ENCODE peak calls at places on chromosomes 4 and X, in six cellular contexts. One of them, this sample, is unnamed.

GRCh38 chrX:148893395-148893794 is 393.0 kb downstream of the AFF2 start:
- DNase-seq in tibial nerve: no peak
- DNase-seq in left ventricle myocardium inferior: no peak
- DNase-seq in brain microvascular endothelial cell: no peak
- DNase-seq in endothelial cell: no peak
- DNase-seq in cardiac muscle cell: no peak
- DNase-seq in this sample: no peak

GRCh38 chr4:9592010-9592409 is 147.8 kb downstream of the DEFB131A start:
- DNase-seq in cardiac muscle cell: no peak
- DNase-seq in tibial nerve: no peak
- DNase-seq in endothelial cell: no peak
- DNase-seq in brain microvascular endothelial cell: no peak
- DNase-seq in left ventricle myocardium inferior: no peak
- DNase-seq in this sample: no peak

GRCh38 chrX:80550722-80551121 is 130.5 kb downstream of the TENT5D start:
- DNase-seq in left ventricle myocardium inferior: no peak
- DNase-seq in cardiac muscle cell: peak
- DNase-seq in tibial nerve: no peak
- DNase-seq in endothelial cell: peak
- DNase-seq in brain microvascular endothelial cell: no peak
- DNase-seq in this sample: no peak

GRCh38 chr4:6746721-6747689 is 31.0 kb downstream of the BLOC1S4 start:
- DNase-seq in brain microvascular endothelial cell: no peak
- DNase-seq in left ventricle myocardium inferior: peak
- DNase-seq in tibial nerve: no peak
- DNase-seq in cardiac muscle cell: no peak
- DNase-seq in endothelial cell: no peak
- DNase-seq in this sample: no peak

GRCh38 chr4:18138076-18138665 is 116.6 kb upstream of the LCORL start:
- DNase-seq in brain microvascular endothelial cell: no peak
- DNase-seq in left ventricle myocardium inferior: no peak
- DNase-seq in endothelial cell: no peak
- DNase-seq in tibial nerve: no peak
- DNase-seq in cardiac muscle cell: no peak
- DNase-seq in this sample: no peak

GRCh38 chr4:87129681-87130080 is 90.7 kb downstream of the KLHL8 start:
- DNase-seq in tibial nerve: no peak
- DNase-seq in brain microvascular endothelial cell: no peak
- DNase-seq in left ventricle myocardium inferior: no peak
- DNase-seq in endothelial cell: no peak
- DNase-seq in cardiac muscle cell: no peak
- DNase-seq in this sample: no peak

GRCh38 chr4:139633661-139634060 is 32.0 kb upstream of the MGST2 start:
- DNase-seq in left ventricle myocardium inferior: peak
- DNase-seq in brain microvascular endothelial cell: peak
- DNase-seq in cardiac muscle cell: peak
- DNase-seq in endothelial cell: peak
- DNase-seq in tibial nerve: peak
- DNase-seq in this sample: peak

GRCh38 chr4:7903686-7904085 is 36.0 kb downstream of the AFAP1 start:
- DNase-seq in tibial nerve: no peak
- DNase-seq in endothelial cell: no peak
- DNase-seq in brain microvascular endothelial cell: no peak
- DNase-seq in cardiac muscle cell: no peak
- DNase-seq in left ventricle myocardium inferior: no peak
- DNase-seq in this sample: no peak

GRCh38 chr4:153661215-153661822 is 22.8 kb upstream of the TLR2 start:
- DNase-seq in tibial nerve: peak
- DNase-seq in left ventricle myocardium inferior: no peak
- DNase-seq in brain microvascular endothelial cell: no peak
- DNase-seq in endothelial cell: no peak
- DNase-seq in cardiac muscle cell: no peak
- DNase-seq in this sample: no peak

GRCh38 chr4:151431728-151432127 is 22.8 kb downstream of the FHIP1A start:
- DNase-seq in tibial nerve: no peak
- DNase-seq in left ventricle myocardium inferior: no peak
- DNase-seq in endothelial cell: no peak
- DNase-seq in brain microvascular endothelial cell: no peak
- DNase-seq in cardiac muscle cell: no peak
- DNase-seq in this sample: no peak

GRCh38 chr4:7254736-7255487 is 62.6 kb downstream of the SORCS2 start:
- DNase-seq in endothelial cell: no peak
- DNase-seq in tibial nerve: no peak
- DNase-seq in brain microvascular endothelial cell: peak
- DNase-seq in cardiac muscle cell: no peak
- DNase-seq in left ventricle myocardium inferior: peak
- DNase-seq in this sample: peak

GRCh38 chrX:105477351-105477750 is 256.9 kb upstream of the TEX13A start:
- DNase-seq in cardiac muscle cell: no peak
- DNase-seq in endothelial cell: no peak
- DNase-seq in tibial nerve: no peak
- DNase-seq in left ventricle myocardium inferior: no peak
- DNase-seq in brain microvascular endothelial cell: no peak
- DNase-seq in this sample: no peak

GRCh38 chr4:89657931-89658700 is 178.8 kb downstream of the SNCA start:
- DNase-seq in tibial nerve: no peak
- DNase-seq in brain microvascular endothelial cell: peak
- DNase-seq in endothelial cell: no peak
- DNase-seq in left ventricle myocardium inferior: no peak
- DNase-seq in cardiac muscle cell: peak
- DNase-seq in this sample: no peak
- TF ChIP-seq CTCF in tibial nerve: peak
- TF ChIP-seq CTCF in brain microvascular endothelial cell: peak
- TF ChIP-seq CTCF in endothelial cell: no peak
- TF ChIP-seq CTCF in left ventricle myocardium inferior: peak
- TF ChIP-seq CTCF in cardiac muscle cell: peak
- TF ChIP-seq CTCF in this sample: peak

GRCh38 chrX:153052534-153052933 is 3.7 kb upstream of the PNMA3 start:
- DNase-seq in cardiac muscle cell: no peak
- DNase-seq in endothelial cell: no peak
- DNase-seq in brain microvascular endothelial cell: no peak
- DNase-seq in left ventricle myocardium inferior: no peak
- DNase-seq in tibial nerve: no peak
- DNase-seq in this sample: no peak
- TF ChIP-seq CTCF in cardiac muscle cell: no peak
- TF ChIP-seq CTCF in endothelial cell: peak
- TF ChIP-seq CTCF in brain microvascular endothelial cell: peak
- TF ChIP-seq CTCF in left ventricle myocardium inferior: no peak
- TF ChIP-seq CTCF in tibial nerve: no peak
- TF ChIP-seq CTCF in this sample: no peak

GRCh38 chr4:70183168-70183939 is 12.2 kb upstream of the ODAM start:
- DNase-seq in endothelial cell: peak
- DNase-seq in brain microvascular endothelial cell: peak
- DNase-seq in cardiac muscle cell: peak
- DNase-seq in tibial nerve: no peak
- DNase-seq in left ventricle myocardium inferior: no peak
- DNase-seq in this sample: peak
- TF ChIP-seq CTCF in endothelial cell: peak
- TF ChIP-seq CTCF in brain microvascular endothelial cell: peak
- TF ChIP-seq CTCF in cardiac muscle cell: peak
- TF ChIP-seq CTCF in tibial nerve: no peak
- TF ChIP-seq CTCF in left ventricle myocardium inferior: peak
- TF ChIP-seq CTCF in this sample: peak

DNA sequence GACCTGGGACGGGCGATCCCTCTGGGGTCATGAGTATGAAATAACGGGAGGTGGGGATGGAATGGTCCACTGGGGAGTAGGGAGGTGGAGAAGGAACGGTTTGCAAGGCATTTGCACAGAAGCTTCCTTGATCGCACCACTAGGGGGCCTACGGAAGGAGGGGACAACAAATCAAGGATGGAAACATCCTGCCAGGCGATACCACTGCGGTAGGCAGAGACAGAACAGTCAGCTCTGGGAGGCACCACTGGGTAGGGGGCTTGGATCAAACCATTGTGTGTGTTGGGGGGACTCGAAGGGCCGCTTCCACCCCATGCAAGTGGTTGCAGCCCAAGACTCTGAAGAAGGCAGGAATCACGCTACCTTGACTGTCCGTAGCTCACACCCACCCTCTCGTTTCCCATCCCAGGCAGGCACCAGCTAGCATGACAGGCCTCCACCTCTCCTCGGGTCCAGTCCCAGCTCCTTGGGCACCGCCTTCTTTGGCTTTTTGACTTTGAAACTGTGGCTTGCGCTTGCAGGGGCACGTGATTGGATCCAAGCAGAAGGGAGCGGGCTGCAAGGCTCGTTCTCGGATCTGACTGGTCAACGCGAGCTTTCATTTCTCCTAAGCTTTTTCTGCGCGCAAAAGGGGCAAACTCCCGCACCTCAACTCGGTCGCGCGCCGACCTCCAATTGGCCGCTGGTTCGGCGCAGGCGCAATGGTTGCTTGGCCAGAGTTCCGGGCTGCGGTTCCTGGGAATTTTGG is 28.4 kb downstream of the GAGE1 start:
- DNase-seq in left ventricle myocardium inferior: peak
- DNase-seq in cardiac muscle cell: no peak
- DNase-seq in endothelial cell: no peak
- DNase-seq in tibial nerve: no peak
- DNase-seq in brain microvascular endothelial cell: no peak
- DNase-seq in this sample: no peak
- TF ChIP-seq CTCF in left ventricle myocardium inferior: no peak
- TF ChIP-seq CTCF in cardiac muscle cell: peak
- TF ChIP-seq CTCF in endothelial cell: no peak
- TF ChIP-seq CTCF in tibial nerve: no peak
- TF ChIP-seq CTCF in brain microvascular endothelial cell: peak
- TF ChIP-seq CTCF in this sample: no peak

GRCh38 chr4:71553605-71554004 is 214.8 kb downstream of the SLC4A4 start:
- DNase-seq in cardiac muscle cell: peak
- DNase-seq in tibial nerve: no peak
- DNase-seq in left ventricle myocardium inferior: no peak
- DNase-seq in endothelial cell: no peak
- DNase-seq in brain microvascular endothelial cell: peak
- DNase-seq in this sample: no peak
- TF ChIP-seq CTCF in cardiac muscle cell: peak
- TF ChIP-seq CTCF in tibial nerve: peak
- TF ChIP-seq CTCF in left ventricle myocardium inferior: peak
- TF ChIP-seq CTCF in endothelial cell: peak
- TF ChIP-seq CTCF in brain microvascular endothelial cell: peak
- TF ChIP-seq CTCF in this sample: peak

DNA sequence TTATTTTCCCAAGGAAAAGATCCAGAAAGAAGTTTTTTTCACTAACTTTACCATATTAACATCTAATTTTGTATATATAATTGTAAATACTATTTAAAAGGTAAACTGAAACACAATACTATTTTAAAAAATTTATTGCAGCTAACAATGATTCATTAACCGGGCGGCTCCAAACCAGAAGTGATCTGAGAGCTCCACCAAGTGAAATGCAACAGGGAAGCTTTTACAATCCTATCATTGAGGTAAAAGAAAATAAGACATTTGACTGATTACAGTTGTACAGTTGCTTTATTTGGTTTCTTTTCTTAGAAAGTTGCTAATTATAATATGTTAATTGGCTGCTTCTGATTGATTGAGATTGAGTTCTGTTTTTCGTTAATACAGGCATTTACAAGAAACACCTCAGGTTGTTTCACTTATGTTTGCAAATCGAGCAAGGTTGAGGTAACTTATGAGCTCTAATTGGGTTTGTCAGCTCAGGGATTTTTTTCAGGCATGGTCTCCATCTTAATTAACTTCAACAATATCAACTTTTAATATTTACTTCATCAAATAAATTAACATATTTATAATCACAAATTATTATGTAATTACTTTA is 220.2 kb upstream of the UGT8 start:
- DNase-seq in tibial nerve: no peak
- DNase-seq in brain microvascular endothelial cell: peak
- DNase-seq in left ventricle myocardium inferior: no peak
- DNase-seq in endothelial cell: no peak
- DNase-seq in cardiac muscle cell: no peak
- DNase-seq in this sample: no peak
- TF ChIP-seq CTCF in tibial nerve: no peak
- TF ChIP-seq CTCF in brain microvascular endothelial cell: peak
- TF ChIP-seq CTCF in left ventricle myocardium inferior: peak
- TF ChIP-seq CTCF in endothelial cell: no peak
- TF ChIP-seq CTCF in cardiac muscle cell: peak
- TF ChIP-seq CTCF in this sample: no peak

DNA sequence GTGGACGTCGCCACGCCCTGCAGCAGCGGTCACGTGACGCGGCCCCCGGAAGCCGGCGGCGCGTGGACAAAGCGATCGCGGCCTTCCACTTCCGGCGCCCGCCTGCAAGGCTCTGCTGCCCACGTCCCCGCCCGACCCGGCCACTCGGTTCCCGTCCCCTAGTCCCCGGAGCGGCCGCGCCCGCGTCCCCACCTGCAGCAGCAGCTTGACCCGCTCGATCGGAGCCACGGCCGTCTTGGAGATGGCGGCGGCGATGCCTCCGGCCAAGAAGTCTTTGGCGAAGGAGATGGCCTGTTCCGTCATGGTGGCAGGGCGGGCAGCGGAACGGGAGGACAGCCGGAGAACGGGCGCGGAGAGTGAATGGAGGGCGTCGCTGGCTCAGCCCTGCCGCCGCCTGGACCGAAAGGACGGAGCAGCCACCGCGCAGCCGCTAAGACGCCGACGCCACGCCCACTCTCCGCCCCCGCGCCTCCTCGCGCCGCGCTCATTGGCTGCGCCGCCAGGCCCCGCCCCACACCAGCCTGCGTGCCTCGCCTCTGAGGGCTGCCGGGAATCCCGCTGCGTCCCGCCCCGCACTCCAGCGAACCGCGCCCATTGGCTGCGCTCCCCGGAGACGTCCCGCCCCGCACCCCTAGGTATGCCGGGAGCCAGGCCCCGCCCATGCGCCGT is at the start of gene SLC25A6:
- DNase-seq in cardiac muscle cell: peak
- DNase-seq in brain microvascular endothelial cell: peak
- DNase-seq in left ventricle myocardium inferior: peak
- DNase-seq in tibial nerve: peak
- DNase-seq in endothelial cell: peak
- DNase-seq in this sample: peak
- TF ChIP-seq CTCF in cardiac muscle cell: peak
- TF ChIP-seq CTCF in brain microvascular endothelial cell: peak
- TF ChIP-seq CTCF in left ventricle myocardium inferior: peak
- TF ChIP-seq CTCF in tibial nerve: no peak
- TF ChIP-seq CTCF in endothelial cell: no peak
- TF ChIP-seq CTCF in this sample: no peak

This sample was measured in glutamatergic neuron.